ENCODE peak calls at places on chromosomes 3 and 15, in four cellular contexts. M is suprapubic skin, A is transverse colon, P is ovary. I is an unnamed sample.
A peak's percentile ranks its signal among the peaks of the same experiment; 100 is the strongest.

GRCh38 chr15:22904736-22905135 is 66.3 kb downstream of the NIPA2 start:
- DNase-seq in P (no peak), M (no peak), A (no peak), I (no peak)

GRCh38 chr3:135982922-135983581 is 17.5 kb downstream of the PPP2R3A start:
- DNase-seq in M (no peak), P (no peak), A (no peak), I (no peak)

GRCh38 chr3:29186982-29187718 is 93.7 kb upstream of the RBMS3 start:
- DNase-seq in P (no peak), A (no peak), M (no peak), I (no peak)

GRCh38 chr15:50883903-50884302 is 24.6 kb upstream of the AP4E1 start:
- DNase-seq in A (peak; percentile 38), P (no peak), M (no peak), I (no peak)

GRCh38 chr3:41711656-41712055 is 250.2 kb downstream of the ULK4 start:
- DNase-seq in A (no peak), P (no peak), M (no peak), I (no peak)

GRCh38 chr3:152466784-152467183 is 198.1 kb downstream of the MBNL1 start:
- DNase-seq in A (no peak), M (no peak), P (no peak), I (no peak)

GRCh38 chr3:171282041-171282440 is 178.2 kb downstream of the TNIK start:
- DNase-seq in A (no peak), M (no peak), P (no peak), I (no peak)

GRCh38 chr3:72800869-72801268 is 47.4 kb downstream of the SHQ1 start:
- DNase-seq in P (no peak), M (no peak), A (no peak), I (no peak)

GRCh38 chr3:50215529-50215928 is 10.5 kb downstream of the SLC38A3 start:
- DNase-seq in A (no peak), P (no peak), M (no peak), I (no peak)

GRCh38 chr3:194828926-194829325 is 143.2 kb downstream of the FAM43A start:
- DNase-seq in M (no peak), P (no peak), A (no peak), I (no peak)

GRCh38 chr3:161333696-161334095 is 37.6 kb downstream of the SPTSSB start:
- DNase-seq in M (no peak), P (no peak), A (no peak), I (no peak)

GRCh38 chr3:40292637-40293036 is 16.9 kb upstream of the EIF1B start:
- DNase-seq in M (no peak), A (no peak), P (no peak), I (no peak)

GRCh38 chr15:60326824-60327654 is 70.7 kb downstream of the ANXA2 start:
- DNase-seq in P (no peak), M (no peak), A (no peak), I (peak; percentile 23)

GRCh38 chr3:169657351-169658124 is 6.0 kb downstream of the MECOM start:
- DNase-seq in P (no peak), A (no peak), M (no peak), I (no peak)

GRCh38 chr15:57747206-57747605 is 40.7 kb downstream of the POLR2M start:
- DNase-seq in A (peak; percentile 14), P (no peak), M (no peak), I (peak; percentile 44)

GRCh38 chr3:142595951-142596725 is at the start of gene PLS1:
- DNase-seq in A (peak; percentile 93), P (peak; percentile 81), M (peak; percentile 85), I (peak; percentile 51)
- TF ChIP-seq EP300 in A (no peak), P (no peak), M (no peak), I (peak; percentile 57)

GRCh38 chr3:36911990-36912804 is 32.7 kb downstream of the TRANK1 start:
- DNase-seq in M (no peak), A (no peak), P (no peak), I (no peak)
- TF ChIP-seq EP300 in M (no peak), A (no peak), P (no peak), I (no peak)

GRCh38 chr3:177521305-177521704 is 324.0 kb upstream of the TBL1XR1 start:
- DNase-seq in M (no peak), P (no peak), A (peak; percentile 51), I (no peak)

GRCh38 chr3:177519588-177519987 is 322.3 kb upstream of the TBL1XR1 start:
- DNase-seq in M (no peak), A (no peak), P (no peak), I (no peak)

GRCh38 chr3:177523072-177523675 is 325.9 kb upstream of the TBL1XR1 start:
- DNase-seq in M (no peak), A (no peak), P (no peak), I (no peak)

GRCh38 chr3:177523991-177524438 is 326.7 kb upstream of the TBL1XR1 start:
- DNase-seq in P (no peak), A (no peak), M (no peak), I (no peak)

DNA sequence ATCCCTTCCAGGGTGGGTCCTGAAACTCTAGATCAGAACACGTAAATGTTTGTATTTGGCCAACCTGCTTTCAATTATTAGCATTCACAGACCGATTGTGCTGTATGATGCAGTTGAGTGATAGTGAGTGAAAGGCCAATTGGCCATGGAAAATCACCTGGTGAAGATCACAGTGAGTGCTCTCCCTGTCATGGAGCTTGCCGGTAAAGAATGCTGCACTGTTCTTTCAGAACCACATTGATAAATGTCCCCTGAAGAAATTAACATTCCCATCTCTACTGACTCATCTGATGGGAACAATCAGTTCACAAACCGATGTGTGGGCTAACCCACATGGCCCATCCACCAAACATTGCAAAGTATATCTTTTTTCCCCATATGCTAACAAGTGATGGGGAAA is 324.8 kb upstream of the TBL1XR1 start:
- DNase-seq in P (no peak), A (no peak), M (no peak), I (no peak)
- TF ChIP-seq EP300 in P (no peak), A (no peak), M (no peak), I (no peak)

GRCh38 chr3:80663426-80663825 is 895.6 kb upstream of the ROBO1 start:
- DNase-seq in A (no peak), P (no peak), M (no peak), I (no peak)
- TF ChIP-seq EP300 in A (no peak), P (no peak), M (no peak), I (no peak)

GRCh38 chr3:65551945-65552344 is 486.8 kb downstream of the MAGI1 start:
- DNase-seq in A (no peak), M (no peak), P (no peak), I (no peak)
- TF ChIP-seq EP300 in A (no peak), M (no peak), P (no peak), I (no peak)

DNA sequence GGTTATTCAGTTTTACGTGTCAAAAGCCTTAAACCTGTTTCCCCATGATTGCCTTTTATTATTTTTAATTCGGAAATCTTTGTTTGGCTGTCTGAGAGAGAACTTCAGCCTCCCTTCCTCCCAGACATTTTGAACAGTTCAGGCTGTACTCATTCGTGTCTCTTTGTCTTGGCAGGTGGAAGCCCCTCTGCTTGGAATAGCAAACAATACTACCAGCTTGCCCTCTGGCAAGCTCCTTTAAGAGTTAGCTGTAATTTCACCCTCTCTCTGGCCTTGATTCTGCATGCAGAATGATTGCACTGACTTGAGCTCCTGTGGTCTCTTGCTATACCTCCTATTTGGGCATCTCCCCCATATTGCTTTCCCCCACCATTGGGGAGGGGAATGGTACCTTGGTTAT is 11.7 kb downstream of the IGF1R start:
- DNase-seq in A (no peak), M (no peak), P (no peak), I (no peak)
- TF ChIP-seq EP300 in A (no peak), M (no peak), P (no peak), I (no peak)

GRCh38 chr3:61758839-61759238 is 197.5 kb downstream of the PTPRG start:
- DNase-seq in A (no peak), M (no peak), P (no peak), I (no peak)

GRCh38 chr3:61765109-61765876 is 203.9 kb downstream of the PTPRG start:
- DNase-seq in M (no peak), P (no peak), A (no peak), I (no peak)

DNA sequence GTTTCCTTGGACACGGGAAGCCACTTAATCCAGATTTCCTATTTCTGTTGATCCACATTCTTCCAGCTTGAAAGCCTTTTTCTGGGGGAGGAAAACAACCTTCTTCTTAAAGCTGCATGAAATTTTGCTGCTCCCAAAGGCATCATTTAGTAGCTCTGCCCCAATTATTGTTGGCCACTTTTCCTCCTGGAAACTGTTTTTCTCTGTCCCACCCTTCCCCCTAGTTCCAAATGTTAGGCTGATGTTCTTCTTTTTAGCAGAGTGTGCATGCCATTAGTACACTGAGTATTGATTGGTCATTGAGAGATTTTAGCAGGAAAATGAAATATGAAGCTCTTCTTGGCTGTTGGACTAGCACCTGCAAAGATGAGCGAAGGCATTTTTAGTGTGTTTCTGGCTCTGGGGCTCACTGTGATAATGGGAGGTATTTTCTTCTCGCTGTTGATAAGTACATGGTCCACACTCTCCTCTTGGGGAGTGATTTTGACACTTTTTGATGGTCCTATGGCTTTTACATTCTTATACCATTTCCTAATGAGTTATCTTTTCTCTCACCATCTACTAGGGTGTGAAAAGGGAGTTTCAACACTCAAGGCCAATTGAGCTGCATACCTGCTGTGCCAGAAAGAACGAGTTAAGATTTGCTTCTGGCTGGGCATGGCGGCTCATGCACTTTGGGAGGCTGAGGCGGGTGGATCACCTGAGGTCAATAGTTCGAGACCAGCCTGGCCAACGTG is 200.5 kb downstream of the PTPRG start:
- DNase-seq in P (no peak), M (no peak), A (no peak), I (no peak)
- TF ChIP-seq EP300 in P (no peak), M (no peak), A (no peak), I (no peak)

GRCh38 chr3:23017800-23018199 is 185.3 kb upstream of the UBE2E2 start:
- DNase-seq in M (no peak), P (no peak), A (no peak), I (no peak)
- TF ChIP-seq EP300 in M (no peak), P (no peak), A (no peak), I (no peak)